ENCODE peak calls at places on chromosome 19, in nine cellular contexts. O is suprapubic skin; S is psoas muscle; Q is CD8-positive, alpha-beta T cell; X is neural progenitor cell; N is pancreas; Y is left lung; P is Caco-2; C is colonic mucosa. J is an unnamed sample. For H3K9me3, the result is how much of the 10 kb centered on the place peaks cover.

GRCh38 chr19:10699650-10700335 is 1.4 kb upstream of the QTRT1 start:
- DNase-seq in O (no peak), S (no peak), Q (peak), X (peak), N (no peak), Y (no peak), P (peak), C (peak), J (peak)

GRCh38 chr19:19615086-19615485 is 3.4 kb downstream of the PBX4 start:
- DNase-seq in O (no peak), S (no peak), Q (peak), X (no peak), N (no peak), Y (peak), P (no peak), C (no peak), J (peak)

GRCh38 chr19:55443045-55443823 is at the start of gene SHISA7:
- DNase-seq in O (no peak), S (no peak), Q (no peak), X (peak), N (peak), Y (no peak), P (no peak), C (no peak), J (no peak)

GRCh38 chr19:34409189-34410164 is 5.3 kb downstream of the PDCD2L start:
- DNase-seq in O (peak), S (no peak), Q (no peak), X (no peak), N (no peak), Y (no peak), P (no peak), C (no peak), J (no peak)

GRCh38 chr19:15452111-15453047 is 2.6 kb upstream of the WIZ start:
- DNase-seq in O (peak), S (peak), Q (peak), X (peak), N (peak), Y (peak), P (peak), C (peak), J (no peak)

GRCh38 chr19:29232315-29232852 is 19.4 kb upstream of the UQCRFS1 start:
- DNase-seq in O (no peak), S (no peak), Q (no peak), X (no peak), N (no peak), Y (no peak), P (no peak), C (no peak), J (no peak)

GRCh38 chr19:53037101-53038097 is 7.1 kb upstream of the ERVV-2 start:
- DNase-seq in O (no peak), S (no peak), Q (peak), X (peak), N (peak), Y (peak), P (no peak), C (peak), J (peak)

GRCh38 chr19:47284324-47284899 is 9.7 kb downstream of the INAFM1 start:
- DNase-seq in O (no peak), S (no peak), Q (peak), X (peak), N (no peak), Y (no peak), P (no peak), C (peak), J (peak)

GRCh38 chr19:19461671-19462622 is 53.4 kb downstream of the TSSK6 start:
- DNase-seq in O (no peak), S (peak), Q (peak), X (peak), N (peak), Y (peak), P (no peak), C (peak), J (peak)

GRCh38 chr19:1663854-1664253 is 11.4 kb upstream of the TCF3 start:
- DNase-seq in O (no peak), S (no peak), Q (no peak), X (no peak), N (no peak), Y (peak), P (no peak), C (no peak), J (no peak)

GRCh38 chr19:39411006-39411831 is 1.2 kb upstream of the PLEKHG2 start:
- DNase-seq in O (peak), S (peak), Q (peak), X (no peak), N (no peak), Y (no peak), P (peak), C (peak), J (no peak)

GRCh38 chr19:57615346-57615745 is 1.3 kb downstream of the ZNF134 start:
- DNase-seq in O (no peak), S (no peak), Q (no peak), X (no peak), N (no peak), Y (no peak), P (no peak), C (no peak), J (no peak)

GRCh38 chr19:57613941-57614743 is at the start of gene ZNF134:
- DNase-seq in O (peak), S (peak), Q (peak), X (peak), N (peak), Y (peak), P (peak), C (peak), J (peak)

GRCh38 chr19:57606931-57607330 is 7.1 kb upstream of the ZNF134 start:
- DNase-seq in O (no peak), S (no peak), Q (no peak), X (no peak), N (no peak), Y (no peak), P (no peak), C (no peak), J (no peak)

DNA sequence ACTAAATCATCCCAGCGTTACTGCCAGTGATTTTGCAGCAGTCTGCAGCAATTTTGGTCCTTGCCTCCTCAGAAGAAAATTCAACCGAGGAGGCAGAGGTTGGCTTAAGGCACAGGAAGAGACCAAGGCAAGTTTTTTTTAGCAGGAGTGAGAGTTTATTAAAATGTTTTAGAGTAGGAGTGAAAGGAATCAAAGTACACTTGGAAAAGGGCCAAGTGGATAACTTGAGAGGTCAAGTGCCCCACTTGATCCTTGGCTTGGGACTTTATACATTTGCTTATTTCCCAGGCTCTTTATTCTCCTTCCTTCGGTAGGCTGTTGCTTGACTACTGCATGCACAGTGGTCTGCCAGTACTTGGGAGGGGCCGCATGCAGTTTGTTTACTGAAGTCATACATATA is 2.9 kb upstream of the ZNF134 start:
- DNase-seq in O (no peak), S (no peak), Q (no peak), X (no peak), N (no peak), Y (no peak), P (no peak), C (no peak), J (no peak)
- H3K9me3 ChIP-seq in O (under half), S (under half), Q (under half), X (under half), N (under half), Y (under half), P (under half), C (under half), J (under half)

GRCh38 chr19:45217193-45217956 is 27.8 kb downstream of the EXOC3L2 start:
- DNase-seq in O (no peak), S (no peak), Q (no peak), X (peak), N (peak), Y (no peak), P (no peak), C (no peak), J (no peak)
- H3K9me3 ChIP-seq in O (under half), S (under half), Q (under half), X (under half), N (under half), Y (under half), P (under half), C (under half), J (under half)

GRCh38 chr19:21574607-21575006 is 69.2 kb downstream of the ZNF429 start:
- DNase-seq in O (no peak), S (no peak), Q (no peak), X (no peak), N (no peak), Y (no peak), P (no peak), C (no peak), J (no peak)
- H3K9me3 ChIP-seq in O (under half), S (under half), Q (under half), X (under half), N (under half), Y (under half), P (under half), C (under half), J (under half)

GRCh38 chr19:36488118-36488815 is 1.1 kb downstream of the ZNF566 start:
- DNase-seq in O (no peak), S (no peak), Q (no peak), X (no peak), N (no peak), Y (no peak), P (no peak), C (no peak), J (no peak)

GRCh38 chr19:36483653-36484052 is 5.7 kb downstream of the ZNF566 start:
- DNase-seq in O (no peak), S (no peak), Q (no peak), X (no peak), N (no peak), Y (no peak), P (no peak), C (no peak), J (no peak)

GRCh38 chr19:36488816-36489138 is 584 bp downstream of the ZNF566 start:
- DNase-seq in O (no peak), S (no peak), Q (peak), X (peak), N (peak), Y (no peak), P (peak), C (no peak), J (no peak)

DNA sequence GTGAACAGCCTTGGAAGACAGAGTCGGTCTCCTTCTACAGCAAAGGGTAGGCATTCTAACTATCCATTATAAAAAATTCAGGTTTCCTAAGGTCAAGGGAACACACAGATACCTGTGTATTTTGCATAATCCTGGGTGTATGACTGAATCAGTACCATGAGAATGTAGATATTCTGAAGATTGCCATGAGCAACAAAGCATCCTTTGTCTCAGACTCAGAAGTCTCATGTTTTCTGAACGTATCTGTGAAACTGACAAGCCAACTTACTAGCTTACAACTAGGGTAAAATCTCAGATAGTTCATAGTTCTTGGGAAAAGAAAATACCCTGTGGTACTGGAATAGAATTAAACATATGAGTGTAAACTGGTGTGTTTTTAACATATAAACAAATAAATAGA is 6.5 kb downstream of the ZNF566 start:
- DNase-seq in O (no peak), S (no peak), Q (no peak), X (no peak), N (no peak), Y (no peak), P (no peak), C (no peak), J (no peak)
- H3K9me3 ChIP-seq in O (under half), S (under half), Q (under half), X (under half), N (under half), Y (under half), P (under half), C (under half), J (under half)